ENCODE peak calls at places on chromosomes 3 and 15, in seven cellular contexts. H is GM12878, Z is stomach, T is HCT116, K is breast epithelium, F is suprapubic skin, R is spleen. B is an unnamed sample.

GRCh38 chr15:73573572-73573971 is 59.6 kb downstream of the NPTN start:
- DNase-seq in F (peak; percentile 69), K (no peak), T (no peak), H (no peak), R (no peak), Z (no peak), B (no peak)

GRCh38 chr3:173660645-173661299 is 263.2 kb downstream of the NLGN1 start:
- DNase-seq in T (no peak), R (no peak), H (no peak), K (no peak), Z (no peak), F (no peak), B (no peak)

GRCh38 chr3:17745301-17745700 is 2.9 kb upstream of the TBC1D5 start:
- DNase-seq in R (no peak), Z (no peak), H (no peak), K (no peak), F (no peak), T (no peak), B (no peak)

GRCh38 chr3:159763466-159764210 is 225.0 kb upstream of the IL12A start:
- DNase-seq in R (peak; percentile 83), Z (peak; percentile 62), H (no peak), F (peak; percentile 82), K (no peak), T (peak; percentile 71), B (no peak)

GRCh38 chr3:46979958-46980497 is 562 bp downstream of the NBEAL2 start:
- DNase-seq in H (no peak), T (no peak), R (peak; percentile 92), Z (no peak), K (no peak), F (no peak), B (no peak)

GRCh38 chr15:57537072-57537471 is 54.6 kb upstream of the MYZAP start:
- DNase-seq in H (no peak), F (no peak), K (no peak), T (peak; percentile 10), R (no peak), Z (peak; percentile 55), B (no peak)

GRCh38 chr3:177335728-177336127 is 138.4 kb upstream of the TBL1XR1 start:
- DNase-seq in R (no peak), Z (no peak), H (no peak), F (no peak), K (no peak), T (no peak), B (no peak)

GRCh38 chr3:171652932-171653331 is 157.4 kb downstream of the PLD1 start:
- DNase-seq in Z (no peak), K (no peak), R (no peak), T (no peak), F (no peak), H (no peak), B (no peak)

DNA sequence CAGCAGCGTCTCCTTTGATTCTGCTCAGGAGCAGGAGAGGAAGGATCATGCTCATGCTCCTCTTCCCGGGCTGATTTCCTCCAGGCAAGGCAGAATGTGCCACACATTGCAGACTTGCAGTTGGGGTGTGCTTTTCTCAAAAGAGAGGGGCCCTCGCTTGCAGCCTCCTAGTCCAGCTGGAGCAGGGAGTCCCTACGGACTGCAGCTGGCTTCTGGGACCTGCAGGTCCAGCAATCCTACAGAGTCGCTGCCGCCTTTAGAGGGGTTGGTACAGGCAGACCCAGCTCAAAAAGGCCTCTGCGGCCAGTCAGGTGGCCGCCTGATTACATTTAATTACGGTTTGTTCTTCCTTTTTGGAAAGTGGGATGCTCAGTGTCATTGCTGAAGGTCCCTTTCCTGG is 173.9 kb downstream of the NSMCE3 start:
- DNase-seq in Z (no peak), R (peak; percentile 70), T (no peak), H (no peak), F (peak; percentile 4), K (peak; percentile 24), B (no peak)
- H3K9me3 ChIP-seq in Z (no peaks in the 10 kb centered on the region), R (no peaks in the 10 kb centered on the region), T (no peaks in the 10 kb centered on the region), H (no peaks in the 10 kb centered on the region), F (no peaks in the 10 kb centered on the region), K (no peaks in the 10 kb centered on the region), B (no peaks in the 10 kb centered on the region)

GRCh38 chr15:74958320-74958907 is 1.8 kb upstream of the RPP25 start:
- DNase-seq in F (peak; percentile 86), T (no peak), K (peak; percentile 64), R (peak; percentile 80), H (no peak), Z (peak; percentile 81), B (no peak)
- TF ChIP-seq POLR2A in F (no peak), T (no peak), K (no peak), R (no peak), H (no peak), Z (no peak), B (no peak)

GRCh38 chr3:65027335-65027734 is 339.5 kb upstream of the ADAMTS9 start:
- DNase-seq in K (no peak), T (no peak), H (no peak), R (no peak), F (no peak), Z (no peak), B (no peak)
- TF ChIP-seq POLR2AphosphoS5 in K (no peak), T (no peak), H (no peak), R (no peak), F (no peak), Z (no peak), B (no peak)

GRCh38 chr3:30618508-30618907 is 12.1 kb downstream of the TGFBR2 start:
- DNase-seq in K (no peak), Z (no peak), R (no peak), T (no peak), F (no peak), H (no peak), B (no peak)
- H3K9me3 ChIP-seq in K (no peaks in the 10 kb centered on the region), Z (no peaks in the 10 kb centered on the region), R (no peaks in the 10 kb centered on the region), T (no peaks in the 10 kb centered on the region), F (no peaks in the 10 kb centered on the region), H (no peaks in the 10 kb centered on the region), B (no peaks in the 10 kb centered on the region)

GRCh38 chr15:55990986-55991385 is 2.4 kb downstream of the NEDD4 start:
- DNase-seq in F (no peak), R (no peak), Z (no peak), H (no peak), T (no peak), K (no peak), B (no peak)

GRCh38 chr15:55992769-55993110 is 672 bp downstream of the NEDD4 start:
- DNase-seq in H (no peak), F (no peak), Z (no peak), K (no peak), R (no peak), T (no peak), B (no peak)

GRCh38 chr15:55991841-55992768 is 1.3 kb downstream of the NEDD4 start:
- DNase-seq in F (no peak), K (no peak), H (no peak), R (no peak), T (no peak), Z (no peak), B (no peak)

GRCh38 chr15:55993804-55994539 is 560 bp upstream of the NEDD4 start:
- DNase-seq in F (no peak), T (peak; percentile 21), R (no peak), K (no peak), H (no peak), Z (no peak), B (no peak)

DNA sequence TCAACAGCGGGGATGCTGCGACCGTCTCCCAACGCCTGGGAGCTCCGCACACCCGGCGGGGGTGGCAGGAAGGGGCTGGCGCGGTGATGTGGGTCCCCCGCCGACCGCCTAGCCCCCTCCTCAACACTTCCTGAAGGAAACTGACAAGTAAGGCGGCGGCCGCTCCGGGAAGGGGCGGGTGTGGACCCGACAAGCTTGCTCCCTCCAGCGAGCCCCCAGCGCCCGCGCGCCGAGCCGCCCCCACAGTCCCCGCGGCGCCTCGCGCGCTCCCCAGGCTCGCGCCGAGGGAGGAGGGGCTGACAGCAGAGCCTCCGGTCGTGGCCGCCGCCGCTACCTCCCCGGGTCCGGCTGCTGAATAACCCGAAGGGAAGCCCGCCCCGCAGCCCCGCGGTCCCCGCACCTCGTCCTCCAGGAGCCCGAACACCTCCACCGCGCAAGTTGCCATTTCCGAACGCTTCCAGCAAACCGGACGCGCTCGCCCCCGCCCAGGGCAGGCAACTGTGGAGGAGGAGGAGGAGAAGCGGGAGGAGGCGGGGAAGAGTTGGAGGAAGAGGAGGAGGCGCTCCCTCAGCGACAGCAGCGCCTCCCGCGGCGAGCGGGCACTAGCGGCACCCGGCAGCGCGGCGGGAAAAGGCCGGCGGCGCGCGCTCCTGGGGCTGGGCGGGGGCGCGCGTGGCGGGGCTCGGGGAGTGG is at the start of gene NEDD4:
- DNase-seq in Z (peak; percentile 79), H (peak; percentile 23), T (peak; percentile 47), F (peak; percentile 91), R (peak; percentile 94), K (peak; percentile 82), B (peak; percentile 92)
- TF ChIP-seq POLR2A in Z (no peak), H (peak; percentile 68), T (peak; percentile 60), F (no peak), R (no peak), K (no peak), B (peak; percentile 51)

GRCh38 chr3:194098872-194099183 is 37.1 kb upstream of the HES1 start:
- DNase-seq in K (no peak), R (no peak), T (no peak), H (no peak), F (no peak), Z (no peak), B (no peak)

GRCh38 chr3:194098036-194098871 is 37.7 kb upstream of the HES1 start:
- DNase-seq in Z (no peak), T (no peak), F (no peak), H (no peak), K (no peak), R (no peak), B (no peak)

GRCh38 chr3:194095902-194096301 is 40.0 kb upstream of the HES1 start:
- DNase-seq in F (no peak), Z (no peak), T (no peak), K (no peak), H (no peak), R (no peak), B (no peak)

GRCh38 chr3:194095464-194095863 is 40.5 kb upstream of the HES1 start:
- DNase-seq in F (no peak), T (no peak), Z (peak; percentile 72), H (no peak), K (no peak), R (peak; percentile 82), B (no peak)

GRCh38 chr3:194097141-194097880 is 38.6 kb upstream of the HES1 start:
- DNase-seq in H (no peak), Z (peak; percentile 28), K (no peak), R (no peak), T (no peak), F (no peak), B (no peak)
- TF ChIP-seq POLR2AphosphoS5 in H (no peak), Z (no peak), K (no peak), R (no peak), T (no peak), F (no peak), B (no peak)

DNA sequence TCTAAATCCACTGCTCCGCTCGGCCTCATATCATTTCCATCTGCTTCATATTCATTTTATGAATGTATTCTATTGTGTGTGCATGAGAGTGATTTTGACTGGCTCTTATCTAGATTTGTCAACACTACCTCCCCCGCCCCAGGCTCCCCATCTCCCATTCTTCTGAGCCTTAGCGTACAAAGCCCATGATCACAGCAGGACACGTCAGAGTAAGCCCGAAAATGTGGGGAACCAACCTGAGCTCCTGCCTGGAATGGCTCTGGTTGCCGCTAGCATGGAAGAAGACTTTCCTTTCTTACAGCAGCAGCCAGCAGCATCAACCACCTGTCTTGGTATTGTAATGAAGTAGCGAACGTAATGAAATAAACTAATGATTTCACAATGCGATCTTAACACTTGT is 61.4 kb downstream of the GABRB3 start:
- DNase-seq in T (no peak), H (no peak), F (no peak), K (no peak), Z (no peak), R (no peak), B (no peak)
- H3K9me3 ChIP-seq in T (peaks cover 45% of the 10 kb centered on the region), H (no peaks in the 10 kb centered on the region), F (no peaks in the 10 kb centered on the region), K (no peaks in the 10 kb centered on the region), Z (peaks cover 6% of the 10 kb centered on the region), R (no peaks in the 10 kb centered on the region), B (no peaks in the 10 kb centered on the region)

GRCh38 chr3:135416182-135416581 is 549.3 kb upstream of the PPP2R3A start:
- DNase-seq in T (no peak), R (no peak), K (no peak), H (no peak), Z (no peak), F (no peak), B (no peak)
- TF ChIP-seq POLR2A in T (no peak), R (no peak), K (no peak), H (no peak), Z (no peak), F (no peak), B (no peak)

B was measured in vagina.